ENCODE peak calls at places on chromosomes 16 and 17, in four cellular contexts. V, M, Y and A are unnamed samples.
A peak's percentile ranks its signal among the peaks of the same experiment; 100 is the strongest.

GRCh38 chr16:89764711-89765201 is 43.4 kb downstream of the ZNF276 start:
- DNase-seq in Y (no peak), M (peak; percentile 93), V (peak; percentile 75), A (no peak)

GRCh38 chr16:81237282-81237681 is 1.2 kb upstream of the BCO1 start:
- DNase-seq in V (peak; percentile 37), M (no peak), Y (no peak), A (no peak)

GRCh38 chr16:14449790-14450463 is 180.1 kb downstream of the PARN start:
- DNase-seq in M (no peak), Y (no peak), V (no peak), A (no peak)

GRCh38 chr17:15029469-15029868 is 235.7 kb downstream of the PMP22 start:
- DNase-seq in M (no peak), Y (no peak), V (no peak), A (no peak)

GRCh38 chr17:2405247-2405926 is 4.5 kb upstream of the MNT start:
- DNase-seq in V (peak; percentile 26), M (no peak), Y (no peak), A (no peak)

GRCh38 chr17:17126131-17127110 is 79.7 kb downstream of the PLD6 start:
- DNase-seq in M (no peak), Y (no peak), V (no peak), A (no peak)

GRCh38 chr17:38535886-38536285 is 69.9 kb downstream of the SRCIN1 start:
- DNase-seq in Y (no peak), V (no peak), M (no peak), A (no peak)

GRCh38 chr17:47844814-47845453 is 3.9 kb upstream of the SCRN2 start:
- DNase-seq in Y (no peak), M (no peak), V (no peak), A (no peak)

GRCh38 chr17:247767-248166 is 66.3 kb upstream of the DOC2B start:
- DNase-seq in V (no peak), Y (no peak), M (no peak), A (no peak)

GRCh38 chr17:58265902-58266875 is 14.5 kb downstream of the MPO start:
- DNase-seq in Y (no peak), M (no peak), V (peak; percentile 2), A (no peak)

GRCh38 chr16:65377131-65377649 is 255.3 kb upstream of the CDH11 start:
- DNase-seq in M (no peak), Y (no peak), V (no peak), A (no peak)

GRCh38 chr16:67425046-67425445 is 5.9 kb upstream of the HSD11B2 start:
- DNase-seq in V (no peak), Y (no peak), M (no peak), A (no peak)

GRCh38 chr16:68416057-68417046 is 32.0 kb downstream of the SMPD3 start:
- DNase-seq in Y (no peak), M (no peak), V (peak; percentile 84), A (no peak)

GRCh38 chr17:74866198-74866835 is 6.5 kb downstream of the FDXR start:
- DNase-seq in V (no peak), Y (no peak), M (no peak), A (no peak)

GRCh38 chr17:79560527-79560926 is 50.3 kb downstream of the RBFOX3 start:
- DNase-seq in Y (no peak), V (no peak), M (no peak), A (no peak)

GRCh38 chr16:81006472-81007311 is at the start of the genes CENPN and CMC2:
- DNase-seq in Y (peak; percentile 100), M (peak; percentile 98), V (peak; percentile 98), A (peak; percentile 68)

GRCh38 chr17:27631897-27632725 is 1.1 kb downstream of the LGALS9 start:
- DNase-seq in M (no peak), V (peak; percentile 71), Y (no peak), A (no peak)

GRCh38 chr16:56351481-56351880 is 73.9 kb downstream of the AMFR start:
- DNase-seq in M (no peak), V (no peak), Y (no peak), A (no peak)

GRCh38 chr16:84633622-84634021 is 14.7 kb upstream of the KLHL36 start:
- DNase-seq in V (no peak), M (no peak), Y (no peak), A (no peak)

GRCh38 chr17:35088647-35088910 is 25.1 kb upstream of the RFFL start:
- DNase-seq in Y (peak; percentile 42), V (peak; percentile 60), M (peak; percentile 56), A (no peak)

GRCh38 chr17:55622547-55622946 is 100.1 kb downstream of the TMEM100 start:
- DNase-seq in V (no peak), Y (no peak), M (no peak), A (no peak)

GRCh38 chr16:30697264-30698138 is 1.5 kb upstream of the SRCAP start:
- DNase-seq in M (peak; percentile 13), V (no peak), Y (no peak), A (no peak)

GRCh38 chr16:66133641-66134402 is 232.7 kb upstream of the CDH5 start:
- DNase-seq in Y (no peak), M (no peak), V (no peak), A (no peak)

GRCh38 chr16:88871730-88872416 is 5.4 kb upstream of the PABPN1L start:
- DNase-seq in V (no peak), Y (no peak), M (no peak), A (no peak)

GRCh38 chr17:42422412-42422957 is 571 bp downstream of the CAVIN1 start:
- DNase-seq in M (no peak), Y (no peak), V (no peak), A (no peak)

GRCh38 chr17:61338874-61339478 is 60.7 kb upstream of the TBX2 start:
- DNase-seq in M (no peak), V (no peak), Y (no peak), A (no peak)

GRCh38 chr16:23120562-23120961 is 28.7 kb downstream of the USP31 start:
- DNase-seq in M (no peak), V (no peak), Y (no peak), A (no peak)

GRCh38 chr17:38509772-38510423 is 81.6 kb downstream of the ARHGAP23 start:
- DNase-seq in M (no peak), Y (no peak), V (no peak), A (no peak)

GRCh38 chr16:57606847-57607501 is 21.5 kb upstream of the ADGRG1 start:
- DNase-seq in M (no peak), V (peak; percentile 72), Y (no peak), A (no peak)

GRCh38 chr17:80829166-80829813 is 162.4 kb upstream of the CHMP6 start:
- DNase-seq in M (no peak), V (no peak), Y (no peak), A (no peak)

GRCh38 chr17:78400581-78401240 is 22.3 kb downstream of the PGS1 start:
- DNase-seq in M (no peak), V (no peak), Y (no peak), A (no peak)
- H3K27ac ChIP-seq in M (no peak overlapping the region), V (no peak overlapping the region), Y (no peak overlapping the region), A (no peak overlapping the region)

DNA sequence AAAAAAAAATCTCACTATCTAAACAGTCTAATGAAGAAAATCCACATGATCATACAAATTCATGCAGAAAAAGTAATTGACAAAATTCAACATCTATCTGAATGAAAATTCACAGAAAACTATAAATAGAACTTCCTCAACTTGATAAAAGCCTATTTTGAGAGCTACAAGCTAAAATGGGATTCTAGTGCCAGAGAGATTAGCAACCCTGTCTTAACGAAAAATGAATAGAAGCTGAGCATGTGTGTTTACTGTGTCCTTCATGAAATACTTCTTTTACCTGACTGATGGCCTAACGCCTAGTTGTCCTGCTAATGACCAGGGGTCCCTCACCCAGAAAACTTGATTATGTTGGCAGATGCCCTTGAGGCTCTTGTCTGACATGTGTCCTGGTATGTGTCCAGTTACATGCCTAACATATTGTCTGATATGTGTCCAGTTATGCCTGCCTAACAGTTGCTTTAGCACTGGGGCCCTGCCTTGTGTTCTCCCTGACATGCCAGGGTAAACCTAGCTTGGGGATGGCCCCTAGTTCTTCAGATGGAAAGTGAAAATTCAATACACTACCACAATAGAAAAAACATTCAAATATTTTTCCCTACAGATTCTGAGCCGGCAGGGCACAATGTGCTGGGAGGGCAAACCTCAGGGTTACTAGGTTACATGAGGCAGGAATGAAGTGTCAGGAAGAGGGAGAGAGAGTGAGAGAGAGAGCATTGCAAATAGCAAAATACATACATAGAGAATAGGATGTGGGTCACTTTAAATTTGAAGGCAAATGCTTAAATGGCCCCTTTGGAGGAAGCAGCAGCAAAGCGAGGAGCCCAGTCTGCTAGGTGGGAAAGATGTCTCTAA is 834.0 kb downstream of the CDH11 start:
- DNase-seq in Y (no peak), V (no peak), M (no peak), A (no peak)
- H3K4me3 ChIP-seq in Y (no peak overlapping the region), V (no peak overlapping the region), M (no peak overlapping the region), A (no peak overlapping the region)

DNA sequence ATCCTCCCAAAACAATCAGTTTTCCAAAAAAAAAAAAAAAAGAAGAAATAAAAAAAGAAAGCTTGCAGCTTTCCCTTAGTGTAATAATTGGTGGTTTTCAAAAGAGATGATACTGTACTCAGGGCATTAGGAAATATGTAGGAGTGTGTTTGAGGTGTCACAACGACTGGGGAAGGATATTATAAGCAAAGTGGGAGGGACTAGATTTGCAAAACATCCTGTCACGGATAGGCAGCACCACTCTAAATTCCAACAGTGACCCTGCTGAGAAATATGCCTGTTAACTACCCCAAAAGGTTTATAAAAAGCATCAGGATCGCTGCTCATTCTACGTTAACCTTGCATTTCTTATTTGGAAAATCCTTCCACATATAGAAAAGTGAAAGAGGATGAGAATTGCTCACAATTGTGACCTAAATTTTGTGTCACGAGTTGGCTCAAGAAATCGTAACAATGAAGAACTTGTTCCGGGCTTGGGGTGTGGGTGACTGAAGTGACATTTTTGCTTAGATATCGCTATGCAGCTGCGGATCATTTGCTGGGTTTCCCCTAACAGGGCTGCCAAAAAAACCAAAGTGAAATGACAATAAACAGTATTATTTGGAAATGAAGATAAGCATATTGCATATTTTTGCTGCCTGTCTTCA is 51.6 kb downstream of the N4BP1 start:
- DNase-seq in Y (no peak), M (no peak), V (no peak), A (no peak)
- H3K27ac ChIP-seq in Y (no peak overlapping the region), M (no peak overlapping the region), V (no peak overlapping the region), A (no peak overlapping the region)

GRCh38 chr16:85674418-85674755 is 14.4 kb downstream of the GINS2 start:
- DNase-seq in Y (no peak), M (no peak), V (no peak), A (no peak)
- H3K4me3 ChIP-seq in Y (no peak overlapping the region), M (no peak overlapping the region), V (no peak overlapping the region), A (no peak overlapping the region)

GRCh38 chr17:78492116-78492799 is 84.9 kb downstream of the DNAH17 start:
- DNase-seq in M (no peak), V (no peak), Y (no peak), A (no peak)
- H3K27ac ChIP-seq in M (no peak overlapping the region), V (no peak overlapping the region), Y (no peak overlapping the region), A (no peak overlapping the region)